ENCODE peak calls at places on chromosomes 13 and 19, in nine cellular contexts. Q is endothelial cell of umbilical vein, J is RWPE1, N is uterus, B is left ventricle myocardium inferior, V is PC-3, R is upper lobe of right lung, D is spleen, P is heart left ventricle. A is an unnamed sample.

GRCh38 chr13:33016414-33017409 is at the start of gene KL:
- DNase-seq in D (peak; percentile 87), P (peak; percentile 37), R (peak; percentile 80), B (peak; percentile 34), Q (no peak), J (no peak), N (peak; percentile 25), V (no peak), A (no peak)

GRCh38 chr13:45194081-45194939 is 6.5 kb downstream of the KCTD4 start:
- DNase-seq in B (peak; percentile 37), D (no peak), R (no peak), N (no peak), V (no peak), Q (no peak), P (peak; percentile 40), J (no peak), A (peak; percentile 74)

GRCh38 chr19:2540646-2541454 is 64.9 kb downstream of the GADD45B start:
- DNase-seq in R (peak; percentile 94), Q (peak; percentile 94), V (peak; percentile 96), P (peak; percentile 89), N (peak; percentile 86), J (peak; percentile 95), B (peak; percentile 93), D (peak; percentile 80), A (peak; percentile 97)

GRCh38 chr19:3712663-3713531 is 4.7 kb downstream of the TJP3 start:
- DNase-seq in N (no peak), B (no peak), R (peak; percentile 75), J (no peak), Q (no peak), D (no peak), P (no peak), V (peak; percentile 21), A (no peak)

GRCh38 chr19:51699170-51699569 is 6.0 kb downstream of the SPACA6 start:
- DNase-seq in N (no peak), R (no peak), D (no peak), Q (no peak), B (no peak), P (no peak), J (no peak), V (no peak), A (peak; percentile 16)

GRCh38 chr13:99275093-99275469 is 16.9 kb upstream of the GPR18 start:
- DNase-seq in N (no peak), V (peak; percentile 39), R (no peak), Q (no peak), D (no peak), P (no peak), J (no peak), B (no peak), A (no peak)

GRCh38 chr13:50589651-50590054 is 253.8 kb downstream of the DLEU7 start:
- DNase-seq in N (no peak), J (peak; percentile 60), Q (no peak), D (no peak), R (no peak), B (no peak), V (peak; percentile 65), P (no peak), A (no peak)

GRCh38 chr13:23450340-23451046 is 17.0 kb upstream of the SACS start:
- DNase-seq in R (no peak), P (no peak), N (no peak), Q (no peak), J (no peak), D (no peak), B (no peak), V (no peak), A (no peak)

GRCh38 chr13:41053384-41053826 is 7.9 kb upstream of the WBP4 start:
- DNase-seq in R (no peak), V (peak; percentile 48), N (no peak), P (no peak), D (no peak), J (no peak), Q (no peak), B (no peak), A (peak; percentile 69)

GRCh38 chr13:59671853-59672252 is 491.9 kb downstream of the DIAPH3 start:
- DNase-seq in J (no peak), V (no peak), R (no peak), D (no peak), Q (peak; percentile 62), N (no peak), B (no peak), P (no peak), A (no peak)

GRCh38 chr13:48570225-48570828 is 37.4 kb upstream of the RCBTB2 start:
- DNase-seq in N (no peak), Q (no peak), V (no peak), P (no peak), B (no peak), R (no peak), J (no peak), D (no peak), A (no peak)

GRCh38 chr13:23025848-23026608 is 154.8 kb upstream of the SGCG start:
- DNase-seq in D (no peak), R (no peak), Q (no peak), P (no peak), V (no peak), N (no peak), B (no peak), J (peak; percentile 5), A (no peak)

GRCh38 chr19:1991018-1991390 is 24.5 kb downstream of the BTBD2 start:
- DNase-seq in V (no peak), N (no peak), D (no peak), R (no peak), P (no peak), B (no peak), Q (no peak), J (no peak), A (no peak)

GRCh38 chr19:46056536-46056935 is 15.7 kb upstream of the IGFL4 start:
- DNase-seq in B (no peak), D (no peak), V (no peak), N (no peak), R (no peak), Q (no peak), P (no peak), J (peak; percentile 67), A (no peak)

GRCh38 chr19:58406818-58407657 is 1.4 kb upstream of the ZNF584 start:
- DNase-seq in P (no peak), B (no peak), D (no peak), R (no peak), V (no peak), N (no peak), J (no peak), Q (no peak), A (no peak)

GRCh38 chr19:35205733-35206323 is 22.7 kb downstream of the FAM187B start:
- DNase-seq in B (no peak), V (no peak), Q (no peak), D (no peak), N (no peak), R (no peak), P (no peak), J (no peak), A (no peak)

GRCh38 chr19:35208121-35208520 is 20.4 kb downstream of the FAM187B start:
- DNase-seq in Q (no peak), B (no peak), V (no peak), R (peak; percentile 8), D (no peak), P (no peak), J (no peak), N (no peak), A (no peak)

GRCh38 chr19:35206855-35207254 is 21.7 kb downstream of the FAM187B start:
- DNase-seq in R (no peak), P (no peak), J (no peak), B (no peak), Q (no peak), V (no peak), D (no peak), N (no peak), A (no peak)

GRCh38 chr19:35206379-35206778 is 22.2 kb downstream of the FAM187B start:
- DNase-seq in P (no peak), B (no peak), R (no peak), D (no peak), V (no peak), J (no peak), N (no peak), Q (no peak), A (no peak)

GRCh38 chr19:35207391-35207871 is 21.1 kb downstream of the FAM187B start:
- DNase-seq in P (no peak), D (no peak), Q (no peak), B (no peak), R (no peak), J (no peak), V (peak; percentile 19), N (no peak), A (no peak)
- H3K27ac ChIP-seq in P (no peak overlapping the region), D (peak overlapping the region; percentile 98), Q (no peak overlapping the region), B (no peak overlapping the region), R (no peak overlapping the region), J (no peak overlapping the region), V (no peak overlapping the region), N (no peak overlapping the region), A (no peak overlapping the region)

GRCh38 chr19:5567360-5567970 is at the start of gene TINCR:
- DNase-seq in N (no peak), B (no peak), R (no peak), P (no peak), J (no peak), V (no peak), D (no peak), Q (no peak), A (no peak)
- TF ChIP-seq CTCF in N (no peak), B (no peak), R (no peak), P (no peak), J (no peak), V (no peak), D (no peak), Q (no peak), A (peak; percentile 40)

GRCh38 chr19:39967561-39967960 is 3.4 kb upstream of the PSMC4 start:
- DNase-seq in Q (no peak), P (no peak), V (no peak), R (no peak), N (no peak), D (no peak), B (no peak), J (no peak), A (no peak)
- H3K27ac ChIP-seq in Q (no peak overlapping the region), P (no peak overlapping the region), V (no peak overlapping the region), R (no peak overlapping the region), N (no peak overlapping the region), D (no peak overlapping the region), B (no peak overlapping the region), J (no peak overlapping the region), A (no peak overlapping the region)

GRCh38 chr19:11479470-11480080 is 1.3 kb downstream of the ELAVL3 start:
- DNase-seq in J (peak; percentile 45), V (no peak), P (no peak), Q (no peak), D (no peak), R (no peak), B (peak; percentile 34), N (no peak), A (no peak)

GRCh38 chr19:11480081-11480926 is 542 bp downstream of the ELAVL3 start:
- DNase-seq in J (no peak), D (no peak), V (no peak), N (no peak), Q (no peak), B (no peak), P (no peak), R (no peak), A (no peak)

GRCh38 chr19:11481777-11482383 is 1.0 kb upstream of the ELAVL3 start:
- DNase-seq in R (peak; percentile 80), B (peak; percentile 67), N (peak; percentile 52), P (peak; percentile 70), V (peak; percentile 86), Q (peak; percentile 81), D (peak; percentile 84), J (peak; percentile 90), A (peak; percentile 76)

GRCh38 chr19:11482384-11483050 is 1.7 kb upstream of the ELAVL3 start:
- DNase-seq in J (peak; percentile 84), P (peak; percentile 80), B (peak; percentile 84), Q (peak; percentile 78), D (peak; percentile 97), V (peak; percentile 88), R (peak; percentile 91), N (peak; percentile 76), A (peak; percentile 84)

GRCh38 chr19:11480927-11481776 is at the start of gene ELAVL3:
- DNase-seq in V (no peak), D (no peak), B (no peak), P (no peak), N (no peak), J (no peak), Q (no peak), R (no peak), A (no peak)
- TF ChIP-seq CTCF in V (no peak), D (no peak), B (peak; percentile 15), P (no peak), N (no peak), J (no peak), Q (no peak), R (no peak), A (no peak)